ENCODE peak calls at places on chromosomes 3 and 15, in seven cellular contexts. I is PC-9; N is heart left ventricle; H is spleen; D is CD4-positive, alpha-beta memory T cell; Y is neuronal stem cell; L is HepG2. B is an unnamed sample. For H3K4me1, the result is how much of the 10 kb centered on the place peaks cover.

GRCh38 chr3:180295811-180296210 is 259.1 kb upstream of the PEX5L start:
- DNase-seq in I (peak), N (no peak), H (no peak), D (no peak), Y (no peak), L (no peak), B (no peak)

GRCh38 chr3:95088464-95088863 is 1025.6 kb downstream of the NSUN3 start:
- DNase-seq in I (no peak), N (no peak), H (no peak), D (no peak), Y (no peak), L (no peak), B (no peak)

GRCh38 chr3:52090620-52091468 is 34.5 kb upstream of the DUSP7 start:
- DNase-seq in I (no peak), N (no peak), H (peak), D (no peak), Y (peak), L (no peak), B (no peak)

GRCh38 chr15:37771462-37771861 is 163.0 kb upstream of the TMCO5A start:
- DNase-seq in I (no peak), N (no peak), H (no peak), D (no peak), Y (no peak), L (no peak), B (no peak)

GRCh38 chr15:40984963-40985362 is 31.7 kb downstream of the CHAC1 start:
- DNase-seq in I (no peak), N (no peak), H (no peak), D (no peak), Y (no peak), L (no peak), B (no peak)

GRCh38 chr15:38349251-38349650 is 96.6 kb downstream of the SPRED1 start:
- DNase-seq in I (no peak), N (no peak), H (no peak), D (no peak), Y (no peak), L (no peak), B (no peak)

GRCh38 chr3:133995264-133995663 is 34.5 kb downstream of the SLCO2A1 start:
- DNase-seq in I (no peak), N (no peak), H (no peak), D (no peak), Y (no peak), L (no peak), B (no peak)

GRCh38 chr3:195133462-195133861 is 137.5 kb downstream of the XXYLT1 start:
- DNase-seq in I (no peak), N (no peak), H (no peak), D (peak), Y (no peak), L (no peak), B (no peak)

GRCh38 chr3:192675958-192676649 is 51.2 kb downstream of the FGF12 start:
- DNase-seq in I (no peak), N (no peak), H (no peak), D (no peak), Y (no peak), L (no peak), B (no peak)

GRCh38 chr3:28122227-28122626 is 119.2 kb upstream of the CMC1 start:
- DNase-seq in I (no peak), N (no peak), H (no peak), D (no peak), Y (no peak), L (no peak), B (no peak)

GRCh38 chr15:81897011-81897677 is 148.7 kb downstream of the MEX3B start:
- DNase-seq in I (no peak), N (no peak), H (no peak), D (no peak), Y (no peak), L (no peak), B (no peak)

GRCh38 chr15:67746022-67746421 is 79.3 kb upstream of the SKOR1 start:
- DNase-seq in I (no peak), N (no peak), H (no peak), D (no peak), Y (no peak), L (no peak), B (no peak)

GRCh38 chr15:27124287-27124830 is 153.4 kb downstream of the GABRG3 start:
- DNase-seq in I (no peak), N (no peak), H (no peak), D (no peak), Y (no peak), L (no peak), B (no peak)

GRCh38 chr3:111667621-111668239 is 72.6 kb upstream of the ZBED2 start:
- DNase-seq in I (no peak), N (peak), H (peak), D (peak), Y (no peak), L (no peak), B (no peak)

GRCh38 chr3:152047465-152047864 is 174.0 kb downstream of the SUCNR1 start:
- DNase-seq in I (peak), N (no peak), H (no peak), D (no peak), Y (no peak), L (no peak), B (no peak)

GRCh38 chr3:10926441-10926830 is 66.1 kb upstream of the SLC6A1 start:
- DNase-seq in I (no peak), N (no peak), H (peak), D (no peak), Y (no peak), L (no peak), B (no peak)

GRCh38 chr3:100400424-100400781 is 486 bp downstream of the TOMM70 start:
- DNase-seq in I (no peak), N (peak), H (no peak), D (peak), Y (peak), L (peak), B (no peak)

GRCh38 chr3:12405432-12406272 is 78.6 kb upstream of the TSEN2 start:
- DNase-seq in I (peak), N (peak), H (peak), D (no peak), Y (no peak), L (peak), B (peak)

GRCh38 chr15:51203797-51204196 is 109.1 kb upstream of the TNFAIP8L3 start:
- DNase-seq in I (no peak), N (no peak), H (no peak), D (no peak), Y (no peak), L (peak), B (no peak)

GRCh38 chr15:70875001-70875782 is 17.0 kb downstream of the THAP10 start:
- DNase-seq in I (no peak), N (no peak), H (no peak), D (no peak), Y (no peak), L (no peak), B (no peak)

GRCh38 chr3:30170681-30171438 is 435.5 kb upstream of the TGFBR2 start:
- DNase-seq in I (peak), N (no peak), H (no peak), D (no peak), Y (no peak), L (peak), B (no peak)

GRCh38 chr15:39792954-39793353 is 10.3 kb upstream of the FSIP1 start:
- DNase-seq in I (no peak), N (peak), H (no peak), D (no peak), Y (no peak), L (no peak), B (no peak)

GRCh38 chr15:60407406-60407805 is 9.6 kb upstream of the ANXA2 start:
- DNase-seq in I (peak), N (no peak), H (no peak), D (no peak), Y (no peak), L (no peak), B (no peak)

GRCh38 chr3:65006300-65006739 is 318.5 kb upstream of the ADAMTS9 start:
- DNase-seq in I (peak), N (no peak), H (no peak), D (no peak), Y (no peak), L (no peak), B (no peak)

GRCh38 chr3:165852150-165852549 is 14.9 kb upstream of the BCHE start:
- DNase-seq in I (no peak), N (no peak), H (no peak), D (no peak), Y (no peak), L (no peak), B (no peak)

GRCh38 chr15:71342658-71343057 is 227.4 kb downstream of the THSD4 start:
- DNase-seq in I (no peak), N (no peak), H (no peak), D (no peak), Y (no peak), L (no peak), B (no peak)

GRCh38 chr3:64215559-64215958 is 9.7 kb downstream of the PRICKLE2 start:
- DNase-seq in I (no peak), N (no peak), H (no peak), D (no peak), Y (no peak), L (no peak), B (no peak)

GRCh38 chr3:44939581-44940036 is 36.4 kb downstream of the ZDHHC3 start:
- DNase-seq in I (no peak), N (no peak), H (no peak), D (no peak), Y (no peak), L (no peak), B (no peak)

GRCh38 chr15:39594764-39595620 is 14.1 kb downstream of the THBS1 start:
- DNase-seq in I (peak), N (no peak), H (no peak), D (no peak), Y (no peak), L (no peak), B (no peak)

GRCh38 chr3:130826516-130826915 is 67.4 kb upstream of the ATP2C1 start:
- DNase-seq in I (peak), N (no peak), H (no peak), D (no peak), Y (no peak), L (no peak), B (no peak)

GRCh38 chr15:98147415-98147814 is 186.9 kb downstream of the ARRDC4 start:
- DNase-seq in I (no peak), N (no peak), H (no peak), D (no peak), Y (no peak), L (no peak), B (no peak)

GRCh38 chr3:123610331-123610730 is 25.5 kb upstream of the HACD2 start:
- DNase-seq in I (no peak), N (no peak), H (no peak), D (no peak), Y (no peak), L (no peak), B (no peak)

GRCh38 chr3:129230311-129231019 is 18.9 kb upstream of the COPG1 start:
- DNase-seq in I (peak), N (peak), H (no peak), D (no peak), Y (no peak), L (peak), B (no peak)

GRCh38 chr3:167876603-167877325 is 141.2 kb downstream of the SERPINI1 start:
- DNase-seq in I (no peak), N (peak), H (no peak), D (no peak), Y (no peak), L (no peak), B (no peak)

GRCh38 chr3:137770066-137770805 is 6.1 kb downstream of the SOX14 start:
- DNase-seq in I (no peak), N (no peak), H (no peak), D (no peak), Y (no peak), L (no peak), B (no peak)
- H3K4me1 ChIP-seq in I (under half), N (under half), H (under half), D (under half), Y (under half), L (under half), B (under half)

DNA sequence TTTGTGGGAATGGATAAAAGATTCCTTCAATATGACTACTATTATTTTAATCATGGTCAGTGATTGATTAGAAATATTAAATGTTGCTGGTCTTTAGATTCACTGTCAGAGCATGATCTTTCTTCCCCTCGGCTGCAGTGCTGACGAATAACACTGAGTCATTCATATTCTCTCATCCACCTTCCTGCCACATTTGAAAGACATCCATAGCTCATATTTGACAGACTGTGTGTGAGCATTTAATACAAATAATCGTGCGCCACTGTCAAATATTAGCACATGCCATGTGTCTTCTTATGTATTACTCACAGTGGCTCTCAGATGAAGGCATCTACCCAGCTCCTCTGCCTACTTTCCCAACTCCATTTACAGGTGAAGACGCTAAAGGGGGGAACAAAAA is 476.5 kb upstream of the TPRG1 start:
- DNase-seq in I (no peak), N (no peak), H (no peak), D (no peak), Y (no peak), L (no peak), B (no peak)
- H3K4me1 ChIP-seq in I (under half), N (under half), H (under half), D (under half), Y (under half), L (under half), B (under half)

DNA sequence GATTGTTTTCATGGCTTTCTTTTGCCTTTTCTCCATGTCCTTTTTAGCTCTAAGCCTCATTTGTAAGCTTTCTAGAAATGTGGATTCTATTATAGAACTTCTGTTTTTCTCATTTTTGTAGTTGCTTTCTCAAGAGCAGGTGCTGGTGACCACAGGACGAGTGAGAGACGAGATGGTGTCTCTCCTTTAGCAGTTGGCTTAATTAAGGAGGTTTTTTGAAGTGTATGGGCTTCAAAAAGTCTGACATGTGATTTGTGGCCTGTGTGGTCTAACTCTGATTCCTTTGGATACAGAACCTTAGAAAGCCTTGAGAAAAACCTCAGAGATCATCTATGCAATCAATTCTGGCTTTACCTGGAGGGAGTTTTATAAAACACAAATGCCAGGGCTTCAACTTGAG is 292.8 kb downstream of the LPP start:
- DNase-seq in I (no peak), N (no peak), H (no peak), D (no peak), Y (no peak), L (no peak), B (no peak)
- H3K4me1 ChIP-seq in I (under half), N (under half), H (under half), D (under half), Y (under half), L (under half), B (under half)

GRCh38 chr3:172511783-172512357 is 11.4 kb downstream of the TNFSF10 start:
- DNase-seq in I (no peak), N (no peak), H (peak), D (no peak), Y (no peak), L (no peak), B (no peak)
- H3K4me1 ChIP-seq in I (under half), N (under half), H (half or more), D (half or more), Y (under half), L (under half), B (under half)

DNA sequence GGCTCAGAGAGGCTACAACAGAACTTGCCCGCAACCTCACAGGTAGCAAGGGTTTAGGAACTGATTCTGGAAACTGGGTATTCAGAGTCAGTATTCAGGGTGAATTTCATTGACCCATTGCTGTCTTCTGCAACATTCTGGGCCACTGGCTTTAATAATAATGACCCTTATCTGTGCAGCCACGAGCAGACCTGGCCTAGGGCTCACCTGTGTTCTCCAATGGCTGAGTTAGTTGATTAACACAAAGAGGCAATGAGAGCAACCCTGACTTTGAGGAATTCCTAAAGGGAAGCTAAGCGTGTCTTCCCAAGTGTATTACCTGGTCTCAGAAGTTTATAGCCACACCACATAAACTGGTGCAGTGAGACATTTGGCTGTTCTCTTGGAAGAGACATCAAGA is 289.9 kb downstream of the EPHB1 start:
- DNase-seq in I (no peak), N (no peak), H (no peak), D (no peak), Y (no peak), L (no peak), B (no peak)
- H3K4me1 ChIP-seq in I (under half), N (under half), H (under half), D (under half), Y (under half), L (under half), B (under half)

GRCh38 chr15:89330119-89330518 is 4.5 kb downstream of the POLG start:
- DNase-seq in I (no peak), N (no peak), H (no peak), D (no peak), Y (no peak), L (no peak), B (no peak)
- H3K4me1 ChIP-seq in I (under half), N (under half), H (half or more), D (half or more), Y (under half), L (under half), B (under half)

GRCh38 chr3:38314112-38314766 is 32.1 kb downstream of the SLC22A14 start:
- DNase-seq in I (no peak), N (no peak), H (no peak), D (no peak), Y (peak), L (no peak), B (no peak)
- H3K4me1 ChIP-seq in I (under half), N (under half), H (under half), D (under half), Y (under half), L (under half), B (under half)

GRCh38 chr3:149551500-149551899 is 77.0 kb downstream of the TM4SF4 start:
- DNase-seq in I (no peak), N (no peak), H (no peak), D (no peak), Y (no peak), L (no peak), B (no peak)
- H3K4me1 ChIP-seq in I (under half), N (under half), H (under half), D (under half), Y (under half), L (half or more), B (under half)

GRCh38 chr15:74614744-74615312 is 808 bp upstream of the CLK3 start:
- DNase-seq in I (no peak), N (peak), H (peak), D (peak), Y (no peak), L (no peak), B (peak)

GRCh38 chr15:74616996-74617395 is 1.4 kb downstream of the CLK3 start:
- DNase-seq in I (no peak), N (no peak), H (no peak), D (no peak), Y (no peak), L (no peak), B (no peak)

GRCh38 chr15:74616020-74616939 is 644 bp downstream of the CLK3 start:
- DNase-seq in I (peak), N (peak), H (peak), D (peak), Y (no peak), L (peak), B (peak)

GRCh38 chr15:74613953-74614743 is 1.5 kb upstream of the CLK3 start:
- DNase-seq in I (peak), N (no peak), H (no peak), D (no peak), Y (peak), L (no peak), B (no peak)

GRCh38 chr15:74615313-74616019 is at the start of gene CLK3:
- DNase-seq in I (peak), N (peak), H (peak), D (peak), Y (peak), L (peak), B (peak)
- H3K4me1 ChIP-seq in I (under half), N (under half), H (under half), D (under half), Y (under half), L (under half), B (under half)

B was measured in breast epithelium.